ENCODE peak calls at places on chromosomes 1 and 21, in five cellular contexts. X is MM.1S, F is epithelial cell of esophagus, G is AG04450, R is left lung. B is an unnamed sample.

GRCh38 chr1:209662879-209663327 is 10.7 kb upstream of the LAMB3 start:
- DNase-seq in X (no peak), R (no peak), G (no peak), F (peak; percentile 45), B (no peak)

GRCh38 chr1:167635233-167635648 is 5.2 kb downstream of the RCSD1 start:
- DNase-seq in R (no peak), F (no peak), G (no peak), X (no peak), B (no peak)

GRCh38 chr1:8423702-8424538 is 106.0 kb downstream of the SLC45A1 start:
- DNase-seq in X (no peak), R (peak; percentile 50), F (peak; percentile 59), G (no peak), B (no peak)

GRCh38 chr1:1293258-1293617 is 13.0 kb downstream of the SCNN1D start:
- DNase-seq in G (no peak), F (no peak), X (no peak), R (no peak), B (no peak)

GRCh38 chr1:107357381-107357780 is 216.5 kb downstream of the NTNG1 start:
- DNase-seq in G (no peak), F (no peak), X (no peak), R (no peak), B (peak; percentile 27)

GRCh38 chr1:234602334-234603220 is 7.4 kb downstream of the IRF2BP2 start:
- DNase-seq in R (no peak), X (no peak), G (peak; percentile 86), F (peak; percentile 93), B (peak; percentile 83)

GRCh38 chr1:61752921-61753389 is 10.7 kb downstream of the PATJ start:
- DNase-seq in R (no peak), X (no peak), G (no peak), F (no peak), B (no peak)

GRCh38 chr1:99919221-99919620 is 50.6 kb upstream of the SLC35A3 start:
- DNase-seq in F (no peak), G (no peak), R (no peak), X (no peak), B (no peak)

GRCh38 chr1:106526650-106527049 is 529.8 kb upstream of the PRMT6 start:
- DNase-seq in F (peak; percentile 83), R (no peak), X (no peak), G (peak; percentile 4), B (peak; percentile 48)

GRCh38 chr1:233668725-233669294 is 54.9 kb downstream of the KCNK1 start:
- DNase-seq in R (no peak), G (no peak), F (peak; percentile 89), X (no peak), B (peak; percentile 34)

GRCh38 chr1:151458936-151459330 is 361 bp downstream of the POGZ start:
- DNase-seq in R (peak; percentile 72), F (peak; percentile 72), X (peak; percentile 70), G (peak; percentile 39), B (peak; percentile 24)

GRCh38 chr1:11721301-11721700 is 14.6 kb upstream of the AGTRAP start:
- DNase-seq in R (no peak), G (no peak), F (no peak), X (no peak), B (no peak)

GRCh38 chr1:22132517-22133235 is 10.2 kb downstream of the WNT4 start:
- DNase-seq in X (no peak), G (no peak), F (peak; percentile 78), R (no peak), B (peak; percentile 28)

GRCh38 chr1:115041654-115042053 is 12.0 kb downstream of the TSHB start:
- DNase-seq in F (peak; percentile 70), R (no peak), X (no peak), G (no peak), B (no peak)
- TF ChIP-seq CTCF in F (peak; percentile 86), R (no peak), X (peak; percentile 9), G (peak; percentile 25), B (peak; percentile 46)

DNA sequence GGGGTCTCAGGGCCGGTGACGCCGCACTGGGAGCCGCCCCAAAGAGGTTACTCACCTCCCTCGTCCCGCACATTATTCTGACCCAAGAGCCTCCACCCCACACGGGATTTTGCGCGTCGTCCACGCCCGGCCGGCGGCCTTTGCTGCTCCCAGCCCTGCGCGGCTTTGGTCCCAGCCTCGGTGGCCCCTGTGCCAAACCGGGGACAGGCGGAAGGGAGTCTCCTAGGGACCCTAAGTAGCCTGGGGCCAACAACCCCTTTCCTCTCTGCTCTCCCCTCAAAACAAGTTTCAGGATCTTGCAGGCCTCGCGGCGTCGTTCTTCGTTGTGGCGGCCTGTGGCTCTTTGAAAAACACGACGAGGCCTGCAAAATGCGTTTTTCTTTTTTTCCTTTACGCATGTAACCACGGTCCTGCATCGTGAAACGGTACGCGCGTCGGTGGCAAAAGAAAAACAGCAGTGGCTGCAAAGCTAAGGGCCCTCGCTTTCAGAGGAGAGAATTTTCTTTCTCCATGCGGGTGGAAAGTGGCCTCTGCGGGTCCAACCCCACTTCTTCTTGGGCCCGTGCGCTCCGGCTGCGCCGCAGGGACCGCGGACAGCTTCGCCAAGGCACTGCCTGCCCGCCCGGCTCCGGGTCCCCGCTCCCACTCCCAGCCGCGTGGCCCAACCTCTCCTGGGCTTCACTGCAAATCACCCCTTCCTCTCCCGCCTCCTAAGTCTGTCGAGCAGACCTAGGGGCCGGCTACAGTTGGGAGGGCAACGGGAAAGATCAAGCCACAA is 816 bp upstream of the RUNX3 start:
- DNase-seq in R (no peak), G (no peak), F (no peak), X (peak; percentile 8), B (no peak)
- H3K4me3 ChIP-seq in R (no peak overlapping the region), G (no peak overlapping the region), F (no peak overlapping the region), X (peak overlapping the region; percentile 54), B (no peak overlapping the region)

GRCh38 chr1:178726545-178726944 is 1.5 kb downstream of the RALGPS2 start:
- DNase-seq in G (no peak), F (no peak), R (no peak), X (no peak), B (no peak)

GRCh38 chr1:178724386-178724733 is 684 bp upstream of the RALGPS2 start:
- DNase-seq in G (no peak), R (no peak), X (no peak), F (no peak), B (no peak)

GRCh38 chr1:178727014-178727895 is 2.2 kb downstream of the RALGPS2 start:
- DNase-seq in X (no peak), G (no peak), R (no peak), F (peak; percentile 75), B (no peak)

GRCh38 chr1:178724734-178725602 is at the start of gene RALGPS2:
- DNase-seq in G (no peak), R (peak; percentile 77), F (peak; percentile 87), X (peak; percentile 88), B (no peak)

DNA sequence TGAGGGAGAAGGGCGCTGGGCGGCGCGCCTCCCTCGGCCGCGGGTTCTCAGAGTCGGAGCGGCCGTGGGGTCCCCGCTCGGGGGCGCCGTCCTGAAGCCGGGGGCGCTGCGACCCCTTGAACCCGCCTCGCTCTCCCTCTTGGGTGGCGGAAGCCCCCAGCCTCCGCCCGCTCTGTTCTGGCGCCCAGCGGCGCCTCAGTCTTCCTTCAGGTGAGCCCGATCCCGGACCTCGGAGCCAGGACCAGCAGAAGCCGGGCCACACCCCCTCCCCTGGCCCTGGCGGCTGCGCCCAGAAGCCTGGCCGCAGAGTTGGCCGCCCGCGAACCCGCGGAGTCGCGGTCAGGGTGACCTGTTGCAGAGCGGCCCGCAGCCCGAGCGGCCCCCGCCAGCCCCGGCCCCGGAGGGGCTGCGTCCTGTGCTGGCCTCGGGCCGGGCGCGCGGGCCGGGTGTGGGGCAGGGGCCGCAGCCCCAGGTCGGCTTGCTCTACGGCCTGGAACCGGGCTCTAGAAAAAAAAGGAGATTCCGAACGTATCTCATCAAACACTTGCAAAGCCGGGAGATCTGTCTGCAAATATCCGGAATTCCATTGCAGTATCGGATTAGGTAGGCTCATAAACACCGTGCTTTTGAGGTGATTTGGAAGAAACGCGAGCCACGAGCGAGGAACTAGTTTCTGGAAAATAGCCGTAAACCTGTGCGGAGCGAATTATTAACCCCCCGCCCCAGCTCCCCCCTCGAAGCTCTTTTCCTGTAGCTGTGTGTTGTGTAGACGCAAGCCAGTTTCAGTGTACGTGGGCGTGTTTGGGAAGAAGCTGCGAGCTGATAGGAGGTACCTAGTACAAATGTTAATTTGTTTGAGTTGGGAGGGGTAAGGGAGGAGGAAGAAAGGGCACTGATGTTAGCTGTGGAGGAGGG is 816 bp downstream of the RALGPS2 start:
- DNase-seq in F (peak; percentile 92), R (peak; percentile 86), G (no peak), X (peak; percentile 95), B (no peak)
- TF ChIP-seq CTCF in F (no peak), R (no peak), G (peak; percentile 15), X (peak; percentile 13), B (peak; percentile 23)

GRCh38 chr21:41362605-41363369 is 960 bp downstream of the MX2 start:
- DNase-seq in F (no peak), G (no peak), R (no peak), X (no peak), B (no peak)
- H3K4me3 ChIP-seq in F (no peak overlapping the region), G (no peak overlapping the region), R (no peak overlapping the region), X (peak overlapping the region; percentile 22), B (no peak overlapping the region)

B was measured in astrocyte of the cerebellum.